ENCODE peak calls at places on chromosomes 13 and 19, in seven cellular contexts. L is stomach, D is cardiac fibroblast, W is suprapubic skin, K is AG10803, I is NB4, H is hepatocyte. Y is an unnamed sample.

GRCh38 chr19:1082165-1082927 is 12.8 kb downstream of the POLR2E start:
- DNase-seq in K (no peak), W (no peak), L (peak; percentile 96), D (no peak), H (peak; percentile 96), I (peak; percentile 47), Y (peak; percentile 80)

GRCh38 chr13:67229438-67230242 is 496 bp downstream of the PCDH9 start:
- DNase-seq in D (no peak), L (no peak), K (no peak), H (peak; percentile 12), I (no peak), W (no peak), Y (no peak)

GRCh38 chr19:28393574-28394336 is 819.2 kb downstream of the UQCRFS1 start:
- DNase-seq in W (no peak), D (no peak), K (no peak), H (no peak), L (no peak), I (peak; percentile 28), Y (no peak)

GRCh38 chr19:44579663-44580365 is 33.5 kb upstream of the IGSF23 start:
- DNase-seq in I (no peak), D (no peak), H (no peak), L (no peak), W (no peak), K (no peak), Y (no peak)

GRCh38 chr19:2524840-2525723 is 49.2 kb downstream of the GADD45B start:
- DNase-seq in H (peak; percentile 84), I (peak; percentile 94), K (peak; percentile 68), D (peak; percentile 88), L (peak; percentile 40), W (no peak), Y (no peak)

GRCh38 chr13:48232420-48233096 is 448 bp upstream of the ITM2B start:
- DNase-seq in L (peak; percentile 35), W (peak; percentile 82), K (no peak), H (no peak), D (peak; percentile 22), I (no peak), Y (peak; percentile 35)

GRCh38 chr19:33251526-33252090 is 26.0 kb upstream of the SLC7A10 start:
- DNase-seq in I (no peak), H (no peak), W (no peak), K (no peak), L (no peak), D (no peak), Y (no peak)

GRCh38 chr19:9917322-9917721 is 19.0 kb downstream of the OLFM2 start:
- DNase-seq in L (peak; percentile 26), K (peak; percentile 46), I (peak; percentile 68), W (no peak), D (peak; percentile 70), H (peak; percentile 39), Y (no peak)

GRCh38 chr19:35868172-35868822 is at the start of gene APLP1:
- DNase-seq in L (peak; percentile 86), I (peak; percentile 48), W (no peak), D (peak; percentile 22), K (peak; percentile 39), H (peak; percentile 85), Y (no peak)

GRCh38 chr19:11995174-11995573 is 30.3 kb downstream of the ZNF763 start:
- DNase-seq in I (peak; percentile 65), K (no peak), L (no peak), D (peak; percentile 72), H (peak; percentile 13), W (no peak), Y (no peak)

DNA sequence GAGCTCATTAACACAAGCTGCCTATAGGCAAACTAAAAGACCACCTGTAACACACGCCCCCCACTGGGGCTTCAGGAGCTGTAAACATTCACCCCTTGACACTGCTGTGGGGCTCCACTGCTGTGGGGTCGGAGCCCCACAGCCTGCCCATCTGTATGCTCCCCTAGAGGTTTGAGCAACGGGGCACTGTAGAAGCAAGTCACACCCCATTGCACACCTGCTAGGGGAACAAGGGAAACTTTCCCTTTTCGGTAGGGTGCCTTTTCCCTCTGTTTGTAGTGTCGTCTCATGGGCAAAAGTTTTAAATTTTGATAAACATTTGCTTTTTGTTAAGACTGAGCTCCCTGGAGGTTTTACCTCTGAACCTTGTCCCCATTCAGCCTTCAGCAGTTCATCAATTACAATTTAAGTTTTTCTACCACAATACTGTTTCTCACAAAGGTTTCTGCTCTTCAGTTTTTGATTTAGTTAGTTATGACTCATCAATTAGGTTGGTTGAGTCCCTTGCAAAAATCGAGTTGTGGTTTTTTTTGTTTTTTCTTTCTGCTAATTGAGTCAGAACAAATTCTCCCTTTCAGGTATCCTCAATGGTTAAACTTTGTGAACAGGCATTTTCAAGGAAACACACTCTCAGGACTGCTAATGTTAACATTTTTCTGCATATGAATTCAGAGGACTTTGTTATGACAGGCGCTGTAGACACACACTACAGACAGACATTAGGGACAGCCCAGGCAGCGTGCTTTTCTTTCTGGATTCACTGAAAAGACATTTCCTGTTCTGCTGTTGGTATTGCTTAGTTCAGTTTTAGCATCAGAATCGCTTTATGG is 35.1 kb downstream of the ZNF433 start:
- DNase-seq in L (no peak), H (no peak), I (peak; percentile 17), W (no peak), D (peak; percentile 26), K (peak; percentile 20), Y (no peak)
- TF ChIP-seq CTCF in L (no peak), H (no peak), I (no peak), W (no peak), D (no peak), K (no peak), Y (no peak)

GRCh38 chr13:60590775-60591174 is 193.8 kb downstream of the TDRD3 start:
- DNase-seq in L (no peak), H (no peak), K (peak; percentile 60), D (no peak), W (no peak), I (peak; percentile 45), Y (no peak)
- H3K4me3 ChIP-seq in L (no peak overlapping the region), H (no peak overlapping the region), K (no peak overlapping the region), D (no peak overlapping the region), W (no peak overlapping the region), I (no peak overlapping the region), Y (no peak overlapping the region)

GRCh38 chr13:40780822-40781401 is 8.5 kb upstream of the SLC25A15 start:
- DNase-seq in L (no peak), K (no peak), D (peak; percentile 19), H (no peak), I (peak; percentile 86), W (peak; percentile 65), Y (no peak)
- TF ChIP-seq CTCF in L (no peak), K (no peak), D (peak; percentile 15), H (no peak), I (peak; percentile 34), W (no peak), Y (no peak)

GRCh38 chr19:52949422-52949821 is 13.3 kb downstream of the ZNF816 start:
- DNase-seq in K (no peak), I (no peak), W (no peak), L (no peak), D (no peak), H (no peak), Y (no peak)
- H3K4me3 ChIP-seq in K (no peak overlapping the region), I (no peak overlapping the region), W (no peak overlapping the region), L (no peak overlapping the region), D (no peak overlapping the region), H (no peak overlapping the region), Y (no peak overlapping the region)

GRCh38 chr19:4622695-4623421 is 16.5 kb upstream of the TNFAIP8L1 start:
- DNase-seq in H (peak; percentile 30), K (no peak), I (no peak), W (no peak), L (no peak), D (no peak), Y (no peak)
- TF ChIP-seq CTCF in H (peak; percentile 18), K (peak; percentile 14), I (no peak), W (no peak), L (no peak), D (no peak), Y (no peak)

DNA sequence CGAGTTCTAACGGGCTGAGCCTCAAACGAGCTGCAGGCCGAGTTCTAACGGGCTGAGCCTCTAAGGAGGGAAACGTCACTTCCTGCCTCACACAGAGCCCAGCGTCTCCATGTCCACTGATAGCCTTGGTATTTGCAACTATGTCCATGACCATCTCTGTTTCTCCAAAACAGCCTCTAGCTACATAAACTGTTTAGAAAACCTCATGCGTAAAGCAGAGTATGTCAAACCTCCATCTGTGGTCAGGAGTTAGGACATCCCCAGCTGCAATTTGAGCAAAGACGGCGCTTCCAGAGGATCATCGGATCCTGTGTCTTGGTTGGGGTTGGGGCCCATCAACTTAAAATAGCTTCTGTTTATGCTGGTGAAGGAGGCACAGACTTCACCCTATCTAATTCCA is 20.8 kb downstream of the RASA3 start:
- DNase-seq in I (peak; percentile 82), D (no peak), H (no peak), W (no peak), K (peak; percentile 56), L (no peak), Y (no peak)
- H3K4me3 ChIP-seq in I (peak overlapping the region; percentile 28), D (no peak overlapping the region), H (no peak overlapping the region), W (no peak overlapping the region), K (no peak overlapping the region), L (no peak overlapping the region), Y (no peak overlapping the region)

DNA sequence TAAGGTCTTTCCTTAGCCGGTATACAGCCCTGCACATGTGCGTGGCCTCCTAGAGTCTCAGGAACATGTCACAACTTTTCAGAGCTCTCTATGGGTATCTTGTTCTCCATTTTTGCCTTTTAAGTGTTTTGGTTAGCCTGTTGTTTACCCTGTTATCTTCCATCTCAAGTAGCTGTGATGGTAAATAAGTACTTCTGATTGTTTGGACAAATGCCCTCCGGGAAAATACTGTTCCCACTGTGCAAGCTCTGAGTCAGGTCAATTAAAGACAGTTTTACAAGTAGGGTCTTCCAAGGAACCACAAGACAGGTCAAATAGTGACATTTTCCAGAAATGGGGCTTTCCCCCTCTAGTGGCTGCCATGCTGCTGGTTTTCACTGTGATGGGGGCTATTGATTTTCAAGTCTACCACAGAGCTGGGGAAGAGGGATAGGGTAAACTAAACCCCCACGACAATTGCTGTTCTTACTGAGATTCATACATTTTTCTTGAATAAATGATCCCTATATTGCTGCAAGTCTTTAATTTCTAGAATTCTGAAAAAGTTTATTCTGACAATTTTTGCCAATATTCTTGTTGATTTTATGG is 109.5 kb downstream of the TM9SF2 start:
- DNase-seq in H (no peak), K (no peak), L (no peak), D (no peak), W (no peak), I (peak; percentile 21), Y (no peak)
- TF ChIP-seq CTCF in H (peak; percentile 17), K (no peak), L (no peak), D (peak; percentile 7), W (no peak), I (peak; percentile 15), Y (no peak)

GRCh38 chr19:40811478-40812341 is 12.7 kb downstream of the EGLN2 start:
- DNase-seq in D (no peak), L (no peak), H (peak; percentile 77), I (no peak), W (peak; percentile 68), K (no peak), Y (no peak)
- H3K4me3 ChIP-seq in D (no peak overlapping the region), L (peak overlapping the region; percentile 41), H (peak overlapping the region; percentile 24), I (no peak overlapping the region), W (peak overlapping the region; percentile 45), K (peak overlapping the region; percentile 33), Y (no peak overlapping the region)